ENCODE peak calls at places on chromosomes 16 and 17, in eight cellular contexts. Z is AG04450; W is occipital lobe; T is stimulated activated CD4-positive, alpha-beta T cell treated with anti-CD3 and anti-CD28 coated beads, Interleukin-1b, Interleukin-23, amount 100 ng/mL, for 4 hours; Y is choroid plexus epithelial cell; B is stimulated activated CD8-positive, alpha-beta memory T cell treated with anti-CD3 and anti-CD28 coated beads, Interleukin-12 subunit alpha, Interleukin-12 subunit beta, amount 100 ng/mL, for 4 hours; I is uterus; F is NCI-H1930. H is an unnamed sample.

GRCh38 chr17:28729950-28730330 is 1.4 kb downstream of the NEK8 start:
- DNase-seq in Z (no peak), W (no peak), T (no peak), Y (no peak), B (no peak), I (no peak), F (no peak), H (no peak)

GRCh38 chr17:36629252-36629847 is 28.0 kb downstream of the MRM1 start:
- DNase-seq in Z (peak), W (peak), T (peak), Y (peak), B (peak), I (peak), F (peak), H (peak)

GRCh38 chr17:82615084-82616020 is 32.9 kb downstream of the WDR45B start:
- DNase-seq in Z (no peak), W (no peak), T (no peak), Y (no peak), B (no peak), I (no peak), F (peak), H (no peak)

GRCh38 chr17:57121308-57122042 is 36.4 kb downstream of the AKAP1 start:
- DNase-seq in Z (no peak), W (no peak), T (no peak), Y (peak), B (no peak), I (no peak), F (peak), H (peak)

GRCh38 chr17:51214920-51215319 is 44.9 kb downstream of the MBTD1 start:
- DNase-seq in Z (no peak), W (no peak), T (no peak), Y (peak), B (no peak), I (no peak), F (no peak), H (peak)

GRCh38 chr17:74769856-74770497 is 6.2 kb downstream of the NAT9 start:
- DNase-seq in Z (no peak), W (no peak), T (no peak), Y (no peak), B (no peak), I (no peak), F (no peak), H (no peak)

GRCh38 chr17:10674696-10675095 is 17.6 kb upstream of the MYH3 start:
- DNase-seq in Z (no peak), W (no peak), T (no peak), Y (no peak), B (no peak), I (no peak), F (no peak), H (no peak)

GRCh38 chr16:24670623-24671454 is 58.6 kb upstream of the TNRC6A start:
- DNase-seq in Z (no peak), W (peak), T (no peak), Y (peak), B (no peak), I (peak), F (no peak), H (peak)

GRCh38 chr16:87701505-87701921 is 64.3 kb downstream of the KLHDC4 start:
- DNase-seq in Z (no peak), W (no peak), T (no peak), Y (no peak), B (no peak), I (no peak), F (no peak), H (no peak)

GRCh38 chr16:11024333-11025053 is 80.1 kb downstream of the CLEC16A start:
- DNase-seq in Z (no peak), W (no peak), T (no peak), Y (no peak), B (no peak), I (no peak), F (no peak), H (no peak)

H was measured in cardiac muscle cell.